ENCODE peak calls at places on chromosome 19, in five cellular contexts. D is CD8-positive, alpha-beta T cell; V is uterus; C is adrenal gland; K is trophoblast cell. A is an unnamed sample. For H3K4me1, the result is how much of the 10 kb centered on the place peaks cover.

GRCh38 chr19:20444202-20444885 is 121.2 kb downstream of the ZNF737 start:
- DNase-seq in V (no peak), D (no peak), K (no peak), C (no peak), A (no peak)

GRCh38 chr19:49801401-49801888 is 11.6 kb downstream of the FUZ start:
- DNase-seq in K (no peak), D (no peak), C (peak), V (peak), A (no peak)

GRCh38 chr19:49014123-49014869 is 2.6 kb downstream of the LHB start:
- DNase-seq in D (no peak), K (peak), V (no peak), C (peak), A (no peak)

GRCh38 chr19:55923556-55923955 is 8.6 kb downstream of the NLRP13 start:
- DNase-seq in V (no peak), C (no peak), D (no peak), K (peak), A (no peak)

GRCh38 chr19:14482112-14482941 is 7.2 kb upstream of the PTGER1 start:
- DNase-seq in V (no peak), D (no peak), K (no peak), C (no peak), A (no peak)

GRCh38 chr19:7421941-7422744 is 66.7 kb downstream of the PEX11G start:
- DNase-seq in V (no peak), C (no peak), K (peak), D (no peak), A (no peak)

GRCh38 chr19:18443831-18444230 is 5.9 kb upstream of the ISYNA1 start:
- DNase-seq in V (no peak), D (no peak), C (no peak), K (no peak), A (no peak)

GRCh38 chr19:10283786-10284540 is 2.8 kb upstream of the ICAM4 start:
- DNase-seq in K (no peak), C (no peak), D (no peak), V (no peak), A (no peak)

GRCh38 chr19:30226464-30227070 is 145.6 kb upstream of the ZNF536 start:
- DNase-seq in C (peak), V (no peak), K (no peak), D (no peak), A (peak)

GRCh38 chr19:958967-959685 is 25.0 kb upstream of the WDR18 start:
- DNase-seq in C (no peak), V (no peak), D (no peak), K (peak), A (no peak)

GRCh38 chr19:7497292-7497691 is 8.5 kb upstream of the PEX11G start:
- DNase-seq in V (no peak), K (no peak), D (no peak), C (no peak), A (no peak)

GRCh38 chr19:7918615-7919421 is 1.3 kb upstream of the SNAPC2 start:
- DNase-seq in C (no peak), D (no peak), K (no peak), V (no peak), A (no peak)

GRCh38 chr19:19059837-19060611 is 3.8 kb upstream of the SLC25A42 start:
- DNase-seq in C (no peak), K (no peak), D (no peak), V (no peak), A (no peak)

GRCh38 chr19:57886046-57886445 is 2.8 kb downstream of the ZNF814 start:
- DNase-seq in V (no peak), D (no peak), C (no peak), K (peak), A (no peak)

GRCh38 chr19:33752018-33752790 is 44.5 kb upstream of the KCTD15 start:
- DNase-seq in C (no peak), D (no peak), V (no peak), K (no peak), A (no peak)

GRCh38 chr19:19488875-19489690 is 26.3 kb downstream of the TSSK6 start:
- DNase-seq in D (peak), C (peak), K (peak), V (peak), A (peak)

GRCh38 chr19:32977269-32977668 is 5.2 kb downstream of the FAAP24 start:
- DNase-seq in V (no peak), C (no peak), D (no peak), K (no peak), A (no peak)

GRCh38 chr19:54208784-54209057 is 8.1 kb downstream of the RPS9 start:
- DNase-seq in C (no peak), D (no peak), V (no peak), K (no peak), A (no peak)

GRCh38 chr19:20423381-20424207 is 142.0 kb downstream of the ZNF737 start:
- DNase-seq in C (peak), K (peak), V (peak), D (peak), A (peak)

GRCh38 chr19:30253581-30253996 is 118.6 kb upstream of the ZNF536 start:
- DNase-seq in V (no peak), D (no peak), K (no peak), C (peak), A (peak)

GRCh38 chr19:14366529-14366928 is 14.7 kb upstream of the ADGRE5 start:
- DNase-seq in V (no peak), K (peak), D (peak), C (peak), A (peak)

GRCh38 chr19:48111280-48111679 is 663 bp upstream of the PLA2G4C start:
- DNase-seq in V (no peak), C (no peak), D (no peak), K (no peak), A (no peak)

GRCh38 chr19:47228937-47229673 is 1.9 kb downstream of the BBC3 start:
- DNase-seq in D (peak), K (no peak), V (no peak), C (peak), A (peak)

GRCh38 chr19:46803555-46803954 is 15.2 kb upstream of the SLC1A5 start:
- DNase-seq in D (no peak), K (no peak), V (no peak), C (no peak), A (no peak)

GRCh38 chr19:35446194-35446593 is 1.9 kb upstream of the FFAR2 start:
- DNase-seq in V (no peak), D (peak), C (no peak), K (no peak), A (no peak)

GRCh38 chr19:10021863-10022262 is 8.6 kb downstream of the RDH8 start:
- DNase-seq in D (no peak), C (no peak), K (no peak), V (no peak), A (no peak)

GRCh38 chr19:49327878-49328544 is 3.0 kb upstream of the SLC6A16 start:
- DNase-seq in C (no peak), V (no peak), K (no peak), D (peak), A (no peak)

GRCh38 chr19:33876192-33876591 is 79.5 kb downstream of the KCTD15 start:
- DNase-seq in K (no peak), C (no peak), D (no peak), V (no peak), A (no peak)

GRCh38 chr19:18795540-18795939 is 4.4 kb upstream of the COMP start:
- DNase-seq in V (no peak), C (no peak), D (no peak), K (peak), A (no peak)

GRCh38 chr19:56099638-56100539 is 21.2 kb downstream of the ZNF787 start:
- DNase-seq in C (no peak), K (no peak), D (no peak), V (no peak), A (no peak)

GRCh38 chr19:34316247-34316646 is 48.7 kb upstream of the GPI start:
- DNase-seq in C (no peak), V (no peak), K (no peak), D (no peak), A (no peak)

GRCh38 chr19:58520257-58520599 is 618 bp upstream of the ZBTB45 start:
- DNase-seq in C (no peak), D (no peak), K (no peak), V (no peak), A (no peak)

GRCh38 chr19:7899751-7900352 is 3.8 kb upstream of the MAP2K7 start:
- DNase-seq in D (no peak), K (no peak), V (no peak), C (peak), A (no peak)

GRCh38 chr19:40687525-40688016 is 2.9 kb downstream of the NUMBL start:
- DNase-seq in V (peak), D (no peak), C (peak), K (peak), A (peak)

GRCh38 chr19:15251010-15251748 is 18.9 kb upstream of the EPHX3 start:
- DNase-seq in D (no peak), V (peak), C (peak), K (no peak), A (no peak)

GRCh38 chr19:4976412-4977298 is 7.7 kb downstream of the KDM4B start:
- DNase-seq in V (peak), C (peak), K (peak), D (no peak), A (peak)
- H3K4me1 ChIP-seq in V (under half), C (under half), K (half or more), D (under half), A (under half)

GRCh38 chr19:2083174-2083854 is 12.8 kb downstream of the MOB3A start:
- DNase-seq in D (peak), K (no peak), C (no peak), V (no peak), A (no peak)
- H3K4me3 ChIP-seq in D (peak), K (no peak), C (no peak), V (no peak), A (no peak)

GRCh38 chr19:38650911-38651584 is 3.6 kb downstream of the ACTN4 start:
- DNase-seq in V (peak), K (no peak), D (no peak), C (peak), A (no peak)

GRCh38 chr19:38648789-38649304 is 1.4 kb downstream of the ACTN4 start:
- DNase-seq in D (no peak), V (no peak), K (no peak), C (no peak), A (no peak)

GRCh38 chr19:38649305-38650179 is 2.1 kb downstream of the ACTN4 start:
- DNase-seq in D (no peak), C (peak), K (no peak), V (peak), A (no peak)

GRCh38 chr19:38647966-38648788 is 728 bp downstream of the ACTN4 start:
- DNase-seq in V (no peak), D (no peak), K (no peak), C (no peak), A (no peak)

DNA sequence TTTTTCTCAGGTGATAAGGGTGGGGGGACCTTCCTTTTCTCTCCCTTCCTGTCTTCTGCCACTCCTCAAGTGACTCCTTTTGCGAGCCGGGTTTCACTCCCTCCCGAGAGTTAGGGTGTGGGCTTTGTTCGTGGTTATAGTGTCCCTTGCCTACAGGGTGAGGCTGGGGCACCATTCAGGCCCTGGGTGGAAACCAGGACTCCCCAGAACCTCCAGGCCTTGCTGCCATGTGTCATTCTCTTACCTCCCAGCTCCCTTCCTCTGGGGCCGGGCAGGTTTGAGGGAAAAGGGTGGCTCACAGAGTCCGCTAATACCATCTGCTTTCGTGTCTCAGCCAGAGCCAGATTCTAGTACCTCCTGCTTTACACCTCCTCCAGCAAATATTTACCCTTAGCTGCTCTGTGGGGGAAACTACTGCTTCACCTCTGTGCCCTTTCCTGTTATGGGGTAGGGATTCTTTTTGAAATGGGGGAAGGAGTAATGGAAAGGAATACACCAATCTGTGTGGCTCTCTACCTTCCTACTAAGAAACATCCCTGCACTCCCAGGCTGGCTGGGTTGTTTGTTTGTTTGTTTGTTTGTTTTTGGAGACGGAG is 2.8 kb downstream of the ACTN4 start:
- DNase-seq in K (no peak), D (no peak), C (peak), V (no peak), A (no peak)
- H3K4me1 ChIP-seq in K (under half), D (under half), C (half or more), V (under half), A (half or more)

GRCh38 chr19:44303976-44304568 is 753 bp downstream of the ZNF235 start:
- DNase-seq in K (no peak), C (peak), D (no peak), V (no peak), A (peak)

GRCh38 chr19:44304659-44305193 is at the start of gene ZNF235:
- DNase-seq in C (peak), K (peak), V (peak), D (peak), A (peak)

GRCh38 chr19:44306283-44306682 is 1.5 kb upstream of the ZNF235 start:
- DNase-seq in C (no peak), D (no peak), V (no peak), K (no peak), A (no peak)

GRCh38 chr19:44305457-44305856 is 632 bp upstream of the ZNF235 start:
- DNase-seq in V (no peak), C (no peak), D (no peak), K (no peak), A (no peak)

DNA sequence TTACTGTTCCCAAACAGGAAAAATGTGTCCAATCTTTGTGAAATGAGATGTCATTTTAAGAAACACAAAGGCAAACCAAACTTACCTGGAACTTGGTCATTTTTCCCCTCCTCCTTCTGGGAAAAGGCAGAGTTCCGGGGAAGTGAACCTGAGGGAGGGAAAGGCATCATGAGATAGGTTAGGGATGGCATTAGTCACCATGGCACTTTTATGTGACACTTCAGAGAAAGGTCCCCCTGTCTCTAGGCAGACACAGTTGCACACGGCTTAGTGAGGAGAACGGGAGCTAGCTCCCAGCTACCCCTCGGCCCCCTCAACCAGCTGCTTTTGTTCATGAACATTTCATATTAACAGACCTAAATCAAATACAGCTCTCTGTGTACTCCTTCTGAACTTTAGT is 1.5 kb downstream of the ZNF235 start:
- DNase-seq in V (no peak), C (no peak), D (no peak), K (no peak), A (no peak)
- H3K4me3 ChIP-seq in V (no peak), C (no peak), D (no peak), K (no peak), A (no peak)

GRCh38 chr19:11377237-11377636 is 2.8 kb downstream of the SWSAP1 start:
- DNase-seq in V (peak), C (peak), K (no peak), D (no peak), A (no peak)
- H3K4me1 ChIP-seq in V (under half), C (under half), K (under half), D (under half), A (under half)

GRCh38 chr19:21474671-21475181 is 30.7 kb upstream of the ZNF429 start:
- DNase-seq in C (peak), D (peak), K (peak), V (peak), A (peak)
- H3K4me3 ChIP-seq in C (peak), D (peak), K (peak), V (peak), A (peak)

GRCh38 chr19:12731337-12731736 is 3.1 kb downstream of the TRIR start:
- DNase-seq in D (no peak), V (no peak), C (no peak), K (no peak), A (no peak)

GRCh38 chr19:12733369-12733896 is 1.1 kb downstream of the TRIR start:
- DNase-seq in C (no peak), K (peak), D (peak), V (no peak), A (peak)

GRCh38 chr19:12736854-12737665 is at the start of gene GET3:
- DNase-seq in K (peak), C (peak), V (peak), D (peak), A (peak)

GRCh38 chr19:12730054-12730453 is 4.4 kb downstream of the TRIR start:
- DNase-seq in V (no peak), K (no peak), C (no peak), D (no peak), A (no peak)

DNA sequence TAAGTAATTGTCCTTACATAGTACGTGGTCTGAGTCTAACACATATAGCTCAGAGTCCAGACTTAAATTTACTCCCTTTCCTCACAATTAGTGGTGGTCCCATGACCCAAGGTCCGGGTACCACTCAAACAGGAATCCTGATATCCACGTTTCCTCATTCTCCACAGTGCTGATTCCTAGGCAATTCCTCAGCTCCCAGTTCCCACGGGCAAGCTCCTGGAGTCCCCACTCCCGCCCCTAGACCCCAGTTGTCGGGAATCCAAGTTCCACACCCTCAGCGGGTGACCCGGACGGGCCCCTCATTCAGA is 623 bp downstream of the TRIR start:
- DNase-seq in K (no peak), D (no peak), V (no peak), C (no peak), A (no peak)
- H3K4me1 ChIP-seq in K (under half), D (under half), V (under half), C (under half), A (under half)

GRCh38 chr19:51469629-51470028 is 8.7 kb upstream of the CEACAM18 start:
- DNase-seq in K (no peak), C (no peak), V (no peak), D (no peak), A (no peak)
- H3K4me3 ChIP-seq in K (no peak), C (no peak), V (no peak), D (no peak), A (no peak)

A was measured in testis.